ENCODE peak calls at places on chromosomes 5 and 9, in ten cellular contexts. One of them, this sample, is unnamed.

GRCh38 chr5:160460377-160461049 is 38.9 kb downstream of the PTTG1 start:
- DNase-seq in A549: no peak
- DNase-seq in HepG2: no peak
- DNase-seq in endothelial cell of umbilical vein: no peak
- DNase-seq in psoas muscle: no peak
- DNase-seq in cardiac muscle cell: no peak
- DNase-seq in PC-3: no peak
- DNase-seq in ovary: no peak
- DNase-seq in body of pancreas: no peak
- DNase-seq in lung: no peak
- DNase-seq in this sample: no peak

GRCh38 chr5:173315495-173316352 is 12.5 kb downstream of the STC2 start:
- DNase-seq in lung: no peak
- DNase-seq in A549: no peak
- DNase-seq in endothelial cell of umbilical vein: no peak
- DNase-seq in cardiac muscle cell: peak; percentile 67
- DNase-seq in psoas muscle: no peak
- DNase-seq in HepG2: no peak
- DNase-seq in ovary: no peak
- DNase-seq in PC-3: peak; percentile 57
- DNase-seq in body of pancreas: peak; percentile 55
- DNase-seq in this sample: peak; percentile 87

GRCh38 chr9:87554177-87554940 is 56.7 kb downstream of the DAPK1 start:
- DNase-seq in lung: no peak
- DNase-seq in body of pancreas: peak; percentile 34
- DNase-seq in endothelial cell of umbilical vein: no peak
- DNase-seq in psoas muscle: no peak
- DNase-seq in A549: no peak
- DNase-seq in cardiac muscle cell: no peak
- DNase-seq in PC-3: no peak
- DNase-seq in ovary: no peak
- DNase-seq in HepG2: no peak
- DNase-seq in this sample: no peak

GRCh38 chr5:151780348-151780747 is 8.6 kb downstream of the G3BP1 start:
- DNase-seq in endothelial cell of umbilical vein: no peak
- DNase-seq in psoas muscle: no peak
- DNase-seq in body of pancreas: no peak
- DNase-seq in ovary: no peak
- DNase-seq in PC-3: no peak
- DNase-seq in HepG2: no peak
- DNase-seq in A549: no peak
- DNase-seq in lung: no peak
- DNase-seq in cardiac muscle cell: no peak
- DNase-seq in this sample: peak; percentile 39

GRCh38 chr9:124285903-124286291 is 28.1 kb downstream of the NEK6 start:
- DNase-seq in lung: peak; percentile 77
- DNase-seq in ovary: peak; percentile 85
- DNase-seq in endothelial cell of umbilical vein: peak; percentile 90
- DNase-seq in HepG2: no peak
- DNase-seq in cardiac muscle cell: no peak
- DNase-seq in body of pancreas: peak; percentile 80
- DNase-seq in A549: no peak
- DNase-seq in PC-3: no peak
- DNase-seq in psoas muscle: peak; percentile 69
- DNase-seq in this sample: no peak

GRCh38 chr9:17018001-17018491 is 116.8 kb upstream of the CNTLN start:
- DNase-seq in ovary: peak; percentile 80
- DNase-seq in A549: no peak
- DNase-seq in endothelial cell of umbilical vein: no peak
- DNase-seq in PC-3: no peak
- DNase-seq in HepG2: no peak
- DNase-seq in cardiac muscle cell: no peak
- DNase-seq in body of pancreas: no peak
- DNase-seq in lung: no peak
- DNase-seq in psoas muscle: peak; percentile 66
- DNase-seq in this sample: peak; percentile 56

GRCh38 chr5:151659001-151659754 is 27.5 kb downstream of the SPARC start:
- DNase-seq in A549: peak; percentile 83
- DNase-seq in endothelial cell of umbilical vein: peak; percentile 84
- DNase-seq in HepG2: peak; percentile 57
- DNase-seq in PC-3: peak; percentile 79
- DNase-seq in cardiac muscle cell: peak; percentile 86
- DNase-seq in ovary: peak; percentile 92
- DNase-seq in lung: peak; percentile 81
- DNase-seq in body of pancreas: peak; percentile 64
- DNase-seq in psoas muscle: peak; percentile 85
- DNase-seq in this sample: peak; percentile 88

GRCh38 chr9:88915916-88916315 is 75.4 kb upstream of the S1PR3 start:
- DNase-seq in ovary: no peak
- DNase-seq in psoas muscle: no peak
- DNase-seq in A549: no peak
- DNase-seq in body of pancreas: no peak
- DNase-seq in lung: no peak
- DNase-seq in endothelial cell of umbilical vein: no peak
- DNase-seq in PC-3: no peak
- DNase-seq in HepG2: no peak
- DNase-seq in cardiac muscle cell: no peak
- DNase-seq in this sample: no peak

GRCh38 chr9:98365724-98366123 is 110.3 kb upstream of the TBC1D2 start:
- DNase-seq in PC-3: no peak
- DNase-seq in body of pancreas: no peak
- DNase-seq in HepG2: no peak
- DNase-seq in cardiac muscle cell: no peak
- DNase-seq in endothelial cell of umbilical vein: no peak
- DNase-seq in A549: no peak
- DNase-seq in lung: no peak
- DNase-seq in ovary: no peak
- DNase-seq in psoas muscle: no peak
- DNase-seq in this sample: no peak

GRCh38 chr9:106947501-106947900 is 84.5 kb downstream of the ZNF462 start:
- DNase-seq in endothelial cell of umbilical vein: no peak
- DNase-seq in A549: no peak
- DNase-seq in body of pancreas: no peak
- DNase-seq in PC-3: no peak
- DNase-seq in ovary: no peak
- DNase-seq in cardiac muscle cell: no peak
- DNase-seq in psoas muscle: no peak
- DNase-seq in lung: no peak
- DNase-seq in HepG2: no peak
- DNase-seq in this sample: no peak

GRCh38 chr9:99019523-99020331 is 76.0 kb downstream of the COL15A1 start:
- DNase-seq in A549: peak; percentile 35
- DNase-seq in PC-3: peak; percentile 85
- DNase-seq in body of pancreas: no peak
- DNase-seq in lung: no peak
- DNase-seq in HepG2: no peak
- DNase-seq in psoas muscle: no peak
- DNase-seq in cardiac muscle cell: no peak
- DNase-seq in ovary: no peak
- DNase-seq in endothelial cell of umbilical vein: peak; percentile 51
- DNase-seq in this sample: peak; percentile 69

GRCh38 chr5:435156-435790 is 7.7 kb upstream of the EXOC3 start:
- DNase-seq in body of pancreas: no peak
- DNase-seq in psoas muscle: no peak
- DNase-seq in HepG2: no peak
- DNase-seq in PC-3: no peak
- DNase-seq in cardiac muscle cell: no peak
- DNase-seq in ovary: no peak
- DNase-seq in A549: no peak
- DNase-seq in lung: no peak
- DNase-seq in endothelial cell of umbilical vein: no peak
- DNase-seq in this sample: peak; percentile 40

DNA sequence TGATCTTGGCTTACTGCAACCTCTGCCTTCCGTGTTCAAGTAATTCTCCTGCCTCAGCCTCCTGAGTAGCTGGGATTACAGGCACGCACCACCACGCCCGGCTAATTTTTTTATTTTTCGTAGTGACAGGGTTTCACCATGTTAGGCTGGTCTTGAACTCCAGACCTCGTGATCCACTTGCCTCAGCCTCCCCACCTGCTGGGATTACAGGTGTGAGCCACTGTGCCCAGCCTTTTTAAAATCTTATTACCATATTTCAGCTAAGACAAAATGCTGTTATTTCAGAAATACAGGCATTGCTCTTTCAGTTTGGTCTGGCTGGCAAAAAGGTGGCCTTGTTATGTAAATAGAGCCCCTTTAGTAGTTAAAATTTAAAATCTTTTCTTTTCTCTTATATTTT is 46.9 kb upstream of the GLDC start:
- DNase-seq in PC-3: no peak
- DNase-seq in psoas muscle: no peak
- DNase-seq in A549: no peak
- DNase-seq in endothelial cell of umbilical vein: no peak
- DNase-seq in lung: no peak
- DNase-seq in cardiac muscle cell: no peak
- DNase-seq in HepG2: no peak
- DNase-seq in ovary: no peak
- DNase-seq in body of pancreas: no peak
- DNase-seq in this sample: no peak
- H3K27ac ChIP-seq in PC-3: no peak overlapping the region
- H3K27ac ChIP-seq in psoas muscle: no peak overlapping the region
- H3K27ac ChIP-seq in A549: no peak overlapping the region
- H3K27ac ChIP-seq in endothelial cell of umbilical vein: no peak overlapping the region
- H3K27ac ChIP-seq in lung: no peak overlapping the region
- H3K27ac ChIP-seq in cardiac muscle cell: no peak overlapping the region
- H3K27ac ChIP-seq in HepG2: no peak overlapping the region
- H3K27ac ChIP-seq in ovary: no peak overlapping the region
- H3K27ac ChIP-seq in body of pancreas: no peak overlapping the region
- H3K27ac ChIP-seq in this sample: no peak overlapping the region

DNA sequence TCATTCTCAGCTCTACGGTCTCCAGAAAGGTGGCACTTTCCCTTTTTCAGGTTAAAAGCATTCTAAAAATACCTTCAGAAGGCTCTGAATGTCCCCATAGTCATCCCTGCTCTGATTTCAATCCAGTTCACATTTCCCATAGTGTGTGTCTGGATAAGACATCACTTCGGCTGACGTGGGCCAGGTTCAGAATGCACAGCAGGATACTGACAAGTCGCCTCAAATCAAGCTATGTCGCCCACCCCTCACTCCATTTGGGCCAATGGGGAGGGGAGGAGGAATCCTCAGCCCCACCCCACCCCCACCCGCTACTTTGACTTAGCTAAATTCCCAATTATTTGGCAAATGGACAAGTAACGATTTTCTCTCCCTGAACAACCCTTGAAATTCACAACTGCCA is 148.0 kb downstream of the SLIT3 start:
- DNase-seq in HepG2: no peak
- DNase-seq in endothelial cell of umbilical vein: no peak
- DNase-seq in lung: no peak
- DNase-seq in body of pancreas: no peak
- DNase-seq in cardiac muscle cell: no peak
- DNase-seq in ovary: no peak
- DNase-seq in psoas muscle: no peak
- DNase-seq in A549: no peak
- DNase-seq in PC-3: no peak
- DNase-seq in this sample: no peak
- H3K4me1 ChIP-seq in HepG2: no peaks in the 10 kb centered on the region
- H3K4me1 ChIP-seq in endothelial cell of umbilical vein: no peaks in the 10 kb centered on the region
- H3K4me1 ChIP-seq in lung: no peaks in the 10 kb centered on the region
- H3K4me1 ChIP-seq in body of pancreas: no peaks in the 10 kb centered on the region
- H3K4me1 ChIP-seq in cardiac muscle cell: peaks cover 52% of the 10 kb centered on the region
- H3K4me1 ChIP-seq in ovary: no peaks in the 10 kb centered on the region
- H3K4me1 ChIP-seq in psoas muscle: no peaks in the 10 kb centered on the region
- H3K4me1 ChIP-seq in A549: peaks cover 40% of the 10 kb centered on the region
- H3K4me1 ChIP-seq in PC-3: no peaks in the 10 kb centered on the region
- H3K4me1 ChIP-seq in this sample: peaks cover 5% of the 10 kb centered on the region

GRCh38 chr9:136824496-136825225 is 16.9 kb downstream of the RABL6 start:
- DNase-seq in ovary: no peak
- DNase-seq in psoas muscle: no peak
- DNase-seq in PC-3: no peak
- DNase-seq in cardiac muscle cell: no peak
- DNase-seq in endothelial cell of umbilical vein: no peak
- DNase-seq in A549: no peak
- DNase-seq in lung: no peak
- DNase-seq in body of pancreas: no peak
- DNase-seq in HepG2: no peak
- DNase-seq in this sample: no peak

GRCh38 chr9:136823136-136824046 is 15.6 kb downstream of the RABL6 start:
- DNase-seq in ovary: no peak
- DNase-seq in body of pancreas: no peak
- DNase-seq in cardiac muscle cell: no peak
- DNase-seq in A549: no peak
- DNase-seq in HepG2: no peak
- DNase-seq in lung: no peak
- DNase-seq in psoas muscle: no peak
- DNase-seq in PC-3: no peak
- DNase-seq in endothelial cell of umbilical vein: no peak
- DNase-seq in this sample: no peak

GRCh38 chr9:136825295-136826187 is 16.7 kb upstream of the AJM1 start:
- DNase-seq in ovary: no peak
- DNase-seq in lung: no peak
- DNase-seq in PC-3: no peak
- DNase-seq in cardiac muscle cell: no peak
- DNase-seq in body of pancreas: no peak
- DNase-seq in psoas muscle: no peak
- DNase-seq in A549: no peak
- DNase-seq in endothelial cell of umbilical vein: no peak
- DNase-seq in HepG2: no peak
- DNase-seq in this sample: no peak

GRCh38 chr9:136821333-136822031 is 13.7 kb downstream of the RABL6 start:
- DNase-seq in cardiac muscle cell: peak; percentile 66
- DNase-seq in A549: no peak
- DNase-seq in endothelial cell of umbilical vein: peak; percentile 39
- DNase-seq in psoas muscle: no peak
- DNase-seq in PC-3: no peak
- DNase-seq in body of pancreas: no peak
- DNase-seq in lung: no peak
- DNase-seq in HepG2: no peak
- DNase-seq in ovary: peak; percentile 68
- DNase-seq in this sample: no peak

DNA sequence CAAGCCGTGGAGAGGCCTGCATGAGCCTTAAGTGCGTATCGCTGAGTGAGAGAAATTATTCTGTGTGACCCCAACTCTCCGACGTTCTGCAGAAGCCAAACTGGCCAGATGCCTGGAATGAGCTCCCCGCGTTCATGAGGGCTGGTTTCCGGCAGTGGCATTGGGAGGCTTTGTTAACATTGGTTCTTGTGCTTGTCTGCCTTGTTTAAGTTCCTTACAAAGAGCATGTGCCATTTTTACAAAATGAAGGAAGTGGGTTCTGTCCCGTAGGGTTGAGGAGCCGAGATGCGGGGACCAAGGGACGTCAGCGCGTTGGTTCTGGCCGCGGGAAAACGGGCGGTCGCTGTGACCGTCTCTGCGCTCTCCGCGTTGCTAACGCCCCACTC is 13.2 kb downstream of the RABL6 start:
- DNase-seq in A549: no peak
- DNase-seq in endothelial cell of umbilical vein: peak; percentile 51
- DNase-seq in cardiac muscle cell: no peak
- DNase-seq in psoas muscle: no peak
- DNase-seq in lung: no peak
- DNase-seq in HepG2: no peak
- DNase-seq in ovary: peak; percentile 52
- DNase-seq in PC-3: no peak
- DNase-seq in body of pancreas: no peak
- DNase-seq in this sample: no peak
- H3K4me3 ChIP-seq in A549: no peak overlapping the region
- H3K4me3 ChIP-seq in endothelial cell of umbilical vein: peak overlapping the region; percentile 36
- H3K4me3 ChIP-seq in cardiac muscle cell: peak overlapping the region; percentile 15
- H3K4me3 ChIP-seq in psoas muscle: peak overlapping the region; percentile 46
- H3K4me3 ChIP-seq in lung: no peak overlapping the region
- H3K4me3 ChIP-seq in HepG2: no peak overlapping the region
- H3K4me3 ChIP-seq in ovary: peak overlapping the region; percentile 21
- H3K4me3 ChIP-seq in PC-3: no peak overlapping the region
- H3K4me3 ChIP-seq in body of pancreas: no peak overlapping the region
- H3K4me3 ChIP-seq in this sample: no peak overlapping the region

GRCh38 chr5:61330341-61330878 is 1.6 kb upstream of the ZSWIM6 start:
- DNase-seq in A549: peak; percentile 59
- DNase-seq in cardiac muscle cell: no peak
- DNase-seq in body of pancreas: peak; percentile 39
- DNase-seq in ovary: peak; percentile 54
- DNase-seq in endothelial cell of umbilical vein: peak; percentile 67
- DNase-seq in HepG2: peak; percentile 10
- DNase-seq in lung: peak; percentile 34
- DNase-seq in PC-3: peak; percentile 50
- DNase-seq in psoas muscle: peak; percentile 24
- DNase-seq in this sample: peak; percentile 72
- H3K27ac ChIP-seq in A549: peak overlapping the region; percentile 88
- H3K27ac ChIP-seq in cardiac muscle cell: peak overlapping the region; percentile 85
- H3K27ac ChIP-seq in body of pancreas: peak overlapping the region; percentile 95
- H3K27ac ChIP-seq in ovary: peak overlapping the region; percentile 93
- H3K27ac ChIP-seq in endothelial cell of umbilical vein: peak overlapping the region; percentile 89
- H3K27ac ChIP-seq in HepG2: no peak overlapping the region
- H3K27ac ChIP-seq in lung: peak overlapping the region; percentile 88
- H3K27ac ChIP-seq in PC-3: peak overlapping the region; percentile 63
- H3K27ac ChIP-seq in psoas muscle: peak overlapping the region; percentile 83
- H3K27ac ChIP-seq in this sample: peak overlapping the region; percentile 59

This sample was measured in SJSA1.